ENCODE peak calls at places on chromosome 10, in seven cellular contexts. B, J, I, O, P, M and X are unnamed samples.

GRCh38 chr10:122468923-122469781 is 7.8 kb downstream of the HTRA1 start:
- DNase-seq in B (peak; percentile 90), J (peak; percentile 99), I (no peak), O (no peak), P (no peak), M (peak; percentile 88), X (no peak)

GRCh38 chr10:122497241-122497640 is 35.9 kb downstream of the HTRA1 start:
- DNase-seq in B (no peak), J (no peak), I (no peak), O (no peak), P (no peak), M (no peak), X (no peak)

GRCh38 chr10:13092446-13093102 is 7.4 kb upstream of the OPTN start:
- DNase-seq in B (peak; percentile 49), J (peak; percentile 16), I (no peak), O (no peak), P (no peak), M (no peak), X (no peak)

GRCh38 chr10:117086545-117086944 is 51.5 kb downstream of the VAX1 start:
- DNase-seq in B (no peak), J (no peak), I (no peak), O (no peak), P (no peak), M (no peak), X (no peak)

GRCh38 chr10:12973149-12973718 is 28.3 kb downstream of the CCDC3 start:
- DNase-seq in B (no peak), J (no peak), I (no peak), O (no peak), P (no peak), M (no peak), X (no peak)

GRCh38 chr10:26780793-26781601 is 79.8 kb downstream of the ABI1 start:
- DNase-seq in B (peak; percentile 88), J (peak; percentile 96), I (no peak), O (no peak), P (no peak), M (peak; percentile 73), X (no peak)

GRCh38 chr10:15462253-15462885 is 91.3 kb upstream of the FAM171A1 start:
- DNase-seq in B (no peak), J (peak; percentile 65), I (no peak), O (no peak), P (no peak), M (peak; percentile 59), X (no peak)

GRCh38 chr10:114648368-114648767 is 9.7 kb downstream of the ABLIM1 start:
- DNase-seq in B (peak; percentile 60), J (peak; percentile 64), I (no peak), O (no peak), P (no peak), M (peak; percentile 61), X (no peak)

GRCh38 chr10:60662917-60663614 is 115.2 kb upstream of the CDK1 start:
- DNase-seq in B (peak; percentile 65), J (peak; percentile 23), I (no peak), O (no peak), P (no peak), M (no peak), X (no peak)

GRCh38 chr10:103066141-103067098 is 126.7 kb downstream of the NT5C2 start:
- DNase-seq in B (no peak), J (no peak), I (no peak), O (no peak), P (no peak), M (no peak), X (no peak)

GRCh38 chr10:3347413-3348147 is 175.0 kb upstream of the PITRM1 start:
- DNase-seq in B (no peak), J (no peak), I (no peak), O (no peak), P (no peak), M (no peak), X (no peak)

GRCh38 chr10:69439350-69439739 is 11.9 kb upstream of the TSPAN15 start:
- DNase-seq in B (no peak), J (peak; percentile 73), I (no peak), O (no peak), P (peak; percentile 68), M (peak; percentile 74), X (peak; percentile 62)

GRCh38 chr10:74419491-74420466 is 268.8 kb downstream of the ADK start:
- DNase-seq in B (peak; percentile 29), J (peak; percentile 51), I (no peak), O (no peak), P (peak; percentile 16), M (peak; percentile 28), X (no peak)

GRCh38 chr10:22723343-22723779 is 9.0 kb upstream of the PIP4K2A start:
- DNase-seq in B (no peak), J (no peak), I (no peak), O (no peak), P (peak; percentile 21), M (no peak), X (no peak)

GRCh38 chr10:63665765-63666164 is 144.6 kb downstream of the REEP3 start:
- DNase-seq in B (no peak), J (no peak), I (no peak), O (no peak), P (no peak), M (no peak), X (no peak)